ENCODE peak calls at places on chromosomes 11 and 22, in five cellular contexts. O is cardiac fibroblast, I is coronary artery, W is GM12878, Z is choroid plexus epithelial cell. E is an unnamed sample.

GRCh38 chr11:133409799-133410198 is 122.5 kb downstream of the OPCML start:
- DNase-seq in O (no peak), I (no peak), W (no peak), Z (no peak), E (no peak)

GRCh38 chr11:96893988-96894387 is 504.2 kb downstream of the JRKL start:
- DNase-seq in O (no peak), I (no peak), W (no peak), Z (no peak), E (no peak)

GRCh38 chr11:15826826-15827225 is 529.5 kb downstream of the SOX6 start:
- DNase-seq in O (peak; percentile 61), I (no peak), W (no peak), Z (peak; percentile 21), E (no peak)

GRCh38 chr11:41799747-41800146 is 340.3 kb upstream of the LRRC4C start:
- DNase-seq in O (no peak), I (no peak), W (no peak), Z (no peak), E (no peak)

GRCh38 chr11:122697636-122698167 is 42.2 kb downstream of the UBASH3B start:
- DNase-seq in O (peak; percentile 52), I (no peak), W (no peak), Z (peak; percentile 83), E (no peak)

GRCh38 chr11:123494195-123495050 is 64.4 kb downstream of the GRAMD1B start:
- DNase-seq in O (peak; percentile 43), I (no peak), W (no peak), Z (peak; percentile 20), E (no peak)

GRCh38 chr11:62556102-62556871 is 9.7 kb upstream of the AHNAK start:
- DNase-seq in O (peak; percentile 95), I (peak; percentile 97), W (peak; percentile 88), Z (peak; percentile 90), E (peak; percentile 84)

GRCh38 chr22:27610863-27611786 is 190.4 kb downstream of the MN1 start:
- DNase-seq in O (no peak), I (no peak), W (no peak), Z (no peak), E (no peak)

GRCh38 chr11:39965701-39966100 is 1493.8 kb downstream of the LRRC4C start:
- DNase-seq in O (no peak), I (no peak), W (no peak), Z (no peak), E (no peak)

GRCh38 chr11:76607431-76607830 is 63.1 kb downstream of the LRRC32 start:
- DNase-seq in O (no peak), I (no peak), W (no peak), Z (no peak), E (no peak)

GRCh38 chr11:61297341-61297740 is 2.2 kb upstream of the VWCE start:
- DNase-seq in O (no peak), I (no peak), W (no peak), Z (peak; percentile 57), E (no peak)

GRCh38 chr11:34052608-34053160 is 1.2 kb downstream of the CAPRIN1 start:
- DNase-seq in O (no peak), I (no peak), W (no peak), Z (no peak), E (no peak)

GRCh38 chr11:119273721-119274120 is 43.2 kb downstream of the MCAM start:
- DNase-seq in O (no peak), I (no peak), W (no peak), Z (no peak), E (no peak)

GRCh38 chr11:72228229-72228843 is 3.8 kb downstream of the INPPL1 start:
- DNase-seq in O (no peak), I (peak; percentile 65), W (no peak), Z (peak; percentile 26), E (no peak)

GRCh38 chr11:12239396-12240298 is 129.3 kb downstream of the MICAL2 start:
- DNase-seq in O (no peak), I (no peak), W (no peak), Z (no peak), E (peak; percentile 26)

GRCh38 chr11:86062719-86063118 is 6.2 kb downstream of the PICALM start:
- DNase-seq in O (peak; percentile 38), I (no peak), W (no peak), Z (peak; percentile 65), E (no peak)
- H3K4me3 ChIP-seq in O (no peak overlapping the region), I (peak overlapping the region; percentile 98), W (peak overlapping the region; percentile 40), Z (no peak overlapping the region), E (peak overlapping the region; percentile 31)

GRCh38 chr11:114891911-114892310 is 213.6 kb downstream of the NXPE2 start:
- DNase-seq in O (no peak), I (no peak), W (no peak), Z (no peak), E (no peak)

GRCh38 chr11:114890076-114890475 is 211.7 kb downstream of the NXPE2 start:
- DNase-seq in O (no peak), I (no peak), W (no peak), Z (no peak), E (no peak)

GRCh38 chr11:114889464-114890065 is 211.2 kb downstream of the NXPE2 start:
- DNase-seq in O (no peak), I (no peak), W (no peak), Z (no peak), E (no peak)

GRCh38 chr11:114893329-114893728 is 215.0 kb downstream of the NXPE2 start:
- DNase-seq in O (no peak), I (no peak), W (no peak), Z (no peak), E (no peak)

GRCh38 chr11:114892381-114893197 is 214.3 kb downstream of the NXPE2 start:
- DNase-seq in O (no peak), I (no peak), W (no peak), Z (no peak), E (no peak)
- TF ChIP-seq CTCF in O (peak; percentile 19), I (no peak), W (no peak), Z (peak; percentile 5), E (peak; percentile 41)

GRCh38 chr11:93662177-93662575 is 694 bp downstream of the CEP295 start:
- DNase-seq in O (no peak), I (no peak), W (no peak), Z (no peak), E (no peak)

GRCh38 chr11:93659216-93659615 is 2.3 kb upstream of the CEP295 start:
- DNase-seq in O (no peak), I (no peak), W (no peak), Z (no peak), E (no peak)

GRCh38 chr11:93668171-93668570 is 6.7 kb downstream of the CEP295 start:
- DNase-seq in O (no peak), I (no peak), W (no peak), Z (no peak), E (peak; percentile 35)

GRCh38 chr11:93659841-93660240 is 1.6 kb upstream of the CEP295 start:
- DNase-seq in O (no peak), I (no peak), W (no peak), Z (no peak), E (no peak)

DNA sequence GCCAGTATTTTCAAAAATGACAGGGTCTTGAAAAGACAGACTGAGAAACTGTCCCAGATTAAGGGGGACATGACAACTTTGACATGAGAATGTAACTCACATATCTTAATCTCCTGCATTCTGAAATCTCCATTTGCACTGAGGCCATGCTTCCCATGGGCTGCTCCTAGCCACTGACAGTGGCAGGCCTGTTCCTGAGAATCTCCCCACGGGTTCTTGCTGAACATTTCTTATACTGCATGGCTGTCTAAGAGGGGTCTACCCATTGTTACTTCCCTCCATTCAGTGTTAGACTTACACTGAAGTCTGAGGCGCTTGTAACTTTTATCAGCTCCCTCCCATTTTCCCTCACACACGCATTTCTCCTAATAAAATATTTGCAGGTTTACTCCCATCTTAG is 1.5 kb downstream of the CEP295 start:
- DNase-seq in O (no peak), I (no peak), W (no peak), Z (no peak), E (no peak)
- H3K4me3 ChIP-seq in O (no peak overlapping the region), I (no peak overlapping the region), W (peak overlapping the region; percentile 57), Z (no peak overlapping the region), E (peak overlapping the region; percentile 99)

DNA sequence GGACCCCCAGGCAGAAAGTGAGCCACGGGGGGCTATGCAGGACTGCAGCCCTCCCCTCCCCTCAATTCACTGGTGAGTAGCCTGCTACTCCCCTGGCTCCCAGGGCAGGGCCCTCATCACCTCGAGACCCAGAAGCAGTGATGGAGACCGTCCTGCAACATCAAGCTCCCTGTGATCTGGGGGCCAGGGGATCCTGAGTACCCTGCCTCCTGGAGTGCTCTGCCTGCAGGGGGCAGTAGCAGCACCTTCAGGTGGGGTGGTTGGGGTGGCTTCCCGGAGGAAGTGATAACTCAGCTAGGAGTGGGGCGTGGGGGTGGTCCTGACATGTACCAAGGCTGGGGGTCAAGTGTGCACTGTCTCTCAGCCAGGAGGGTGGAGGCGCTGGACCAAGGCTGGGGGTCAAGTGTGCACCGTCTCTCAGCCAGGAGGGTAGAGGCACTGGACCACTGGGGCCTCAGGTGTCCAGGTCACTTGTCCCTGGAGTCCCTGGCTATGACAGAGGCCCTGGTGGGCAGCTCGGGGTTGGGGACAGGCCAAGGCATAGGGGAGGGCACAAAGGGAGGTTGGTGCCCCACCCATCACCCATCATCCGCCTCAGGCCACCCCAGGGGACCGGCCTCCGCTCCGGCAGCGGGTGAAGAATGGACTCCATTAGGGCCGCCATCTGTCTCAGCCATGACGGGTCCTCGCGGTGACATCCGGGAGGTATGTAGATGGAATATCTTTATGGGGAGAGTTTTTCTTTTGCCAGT is 9.4 kb downstream of the RTN4R start:
- DNase-seq in O (no peak), I (no peak), W (no peak), Z (no peak), E (no peak)
- TF ChIP-seq CTCF in O (peak; percentile 34), I (no peak), W (peak; percentile 17), Z (peak; percentile 32), E (peak; percentile 44)

GRCh38 chr11:120715239-120715638 is 203.7 kb downstream of the GRIK4 start:
- DNase-seq in O (peak; percentile 8), I (no peak), W (no peak), Z (peak; percentile 34), E (no peak)
- H3K4me3 ChIP-seq in O (no peak overlapping the region), I (no peak overlapping the region), W (peak overlapping the region; percentile 44), Z (peak overlapping the region; percentile 36), E (peak overlapping the region; percentile 16)

GRCh38 chr11:748007-748359 is 719 bp downstream of the TALDO1 start:
- DNase-seq in O (peak; percentile 21), I (no peak), W (no peak), Z (peak; percentile 39), E (no peak)

GRCh38 chr11:742571-743201 is 4.6 kb upstream of the TALDO1 start:
- DNase-seq in O (no peak), I (no peak), W (no peak), Z (no peak), E (no peak)

GRCh38 chr11:749731-750130 is 2.5 kb downstream of the TALDO1 start:
- DNase-seq in O (no peak), I (no peak), W (no peak), Z (no peak), E (no peak)

GRCh38 chr11:746289-747175 is 732 bp upstream of the TALDO1 start:
- DNase-seq in O (no peak), I (peak; percentile 80), W (no peak), Z (peak; percentile 14), E (no peak)

GRCh38 chr11:747176-748006 is at the start of gene TALDO1:
- DNase-seq in O (peak; percentile 85), I (peak; percentile 94), W (peak; percentile 42), Z (peak; percentile 80), E (no peak)
- TF ChIP-seq CTCF in O (no peak), I (no peak), W (peak; percentile 35), Z (peak; percentile 13), E (no peak)

DNA sequence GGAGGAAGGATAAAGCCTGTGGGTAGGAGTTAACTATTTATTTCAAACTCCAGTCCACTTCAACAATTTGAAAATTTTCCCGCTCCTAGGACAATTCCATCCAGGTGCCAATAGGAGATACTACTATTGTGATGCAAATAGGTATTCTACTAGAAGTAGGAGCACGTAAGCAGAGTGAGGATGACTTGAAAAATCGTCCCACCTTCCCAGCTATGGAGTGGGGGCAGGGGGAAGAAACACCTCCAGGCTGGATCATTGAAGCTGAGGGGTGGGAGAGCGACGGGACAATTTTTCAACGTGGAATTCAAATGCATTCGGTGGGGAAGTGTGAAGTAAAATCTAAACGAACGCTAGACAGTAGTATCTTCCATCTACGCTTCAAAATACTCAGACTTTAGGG is 612 bp upstream of the ARHGAP42 start:
- DNase-seq in O (no peak), I (no peak), W (no peak), Z (no peak), E (no peak)
- H3K4me3 ChIP-seq in O (no peak overlapping the region), I (peak overlapping the region; percentile 83), W (peak overlapping the region; percentile 96), Z (peak overlapping the region; percentile 71), E (peak overlapping the region; percentile 77)

E was measured in epithelial cell of proximal tubule.